ENCODE peak calls at places on chromosomes 6 and 20, in eight cellular contexts. Y, N, F, X, L, M, S and U are unnamed samples.
A peak's percentile ranks its signal among the peaks of the same experiment; 100 is the strongest.

GRCh38 chr6:142387997-142388815 is 86.4 kb downstream of the ADGRG6 start:
- DNase-seq in M (no peak), X (no peak), L (peak; percentile 43), N (no peak), S (no peak), Y (no peak), F (no peak), U (no peak)

GRCh38 chr6:125584468-125584939 is 164.9 kb upstream of the HEY2 start:
- DNase-seq in L (no peak), M (no peak), N (no peak), X (no peak), S (no peak), F (peak; percentile 88), Y (peak; percentile 23), U (no peak)

GRCh38 chr20:46905364-46906125 is 10.9 kb downstream of the EYA2 start:
- DNase-seq in Y (no peak), S (no peak), X (no peak), F (no peak), N (no peak), M (no peak), L (peak; percentile 46), U (no peak)

GRCh38 chr20:32204485-32205115 is 2.9 kb downstream of the PLAGL2 start:
- DNase-seq in L (no peak), N (no peak), X (no peak), M (no peak), S (no peak), Y (no peak), F (no peak), U (no peak)

GRCh38 chr6:170090561-170090960 is 200.3 kb downstream of the DLL1 start:
- DNase-seq in S (no peak), L (no peak), X (no peak), M (no peak), F (no peak), N (no peak), Y (no peak), U (no peak)

GRCh38 chr6:107973594-107973993 is 15.6 kb upstream of the SEC63 start:
- DNase-seq in N (no peak), X (no peak), Y (no peak), S (no peak), M (no peak), F (no peak), L (no peak), U (no peak)

GRCh38 chr6:113362542-113363430 is 494.4 kb upstream of the MARCKS start:
- DNase-seq in S (no peak), N (no peak), F (no peak), M (no peak), X (no peak), L (no peak), Y (no peak), U (no peak)

GRCh38 chr6:64727075-64727474 is 980.0 kb downstream of the EYS start:
- DNase-seq in L (no peak), N (no peak), M (no peak), Y (no peak), X (no peak), F (no peak), S (no peak), U (no peak)

GRCh38 chr6:42088101-42088591 is 37.8 kb downstream of the TAF8 start:
- DNase-seq in N (no peak), M (peak; percentile 39), F (no peak), L (no peak), S (no peak), X (no peak), Y (no peak), U (no peak)